ENCODE peak calls at places on chromosome 1, in six cellular contexts. J is M059J, F is iris pigment epithelial cell, D is MG63, T is SK-MEL-5, W is heart left ventricle. I is an unnamed sample.

GRCh38 chr1:226064168-226064815 is 1.8 kb downstream of the H3-3A start:
- DNase-seq in T (peak), W (no peak), D (peak), F (no peak), J (peak), I (no peak)

GRCh38 chr1:71621785-71622184 is 541.0 kb upstream of the ZRANB2 start:
- DNase-seq in W (no peak), F (peak), J (peak), T (no peak), D (no peak), I (peak)

GRCh38 chr1:3907031-3907534 is 7.0 kb upstream of the C1orf174 start:
- DNase-seq in J (no peak), T (peak), D (peak), F (no peak), W (no peak), I (peak)

GRCh38 chr1:248872752-248873408 is 14.0 kb upstream of the ZNF692 start:
- DNase-seq in W (peak), D (peak), T (peak), F (peak), J (peak), I (peak)

GRCh38 chr1:151511636-151512215 is 539 bp downstream of the CGN start:
- DNase-seq in F (no peak), D (peak), W (peak), J (peak), T (peak), I (peak)

GRCh38 chr1:182129398-182129797 is 67.9 kb upstream of the ZNF648 start:
- DNase-seq in T (no peak), W (no peak), D (no peak), J (no peak), F (no peak), I (no peak)

GRCh38 chr1:203089651-203090045 is 3.8 kb upstream of the MYOG start:
- DNase-seq in D (no peak), J (no peak), T (peak), W (no peak), F (no peak), I (no peak)

GRCh38 chr1:1091344-1092148 is 17.4 kb upstream of the RNF223 start:
- DNase-seq in D (no peak), T (no peak), W (no peak), J (no peak), F (no peak), I (no peak)

GRCh38 chr1:52877554-52877953 is 35.0 kb downstream of the ZYG11A start:
- DNase-seq in D (no peak), T (no peak), J (no peak), W (no peak), F (peak), I (no peak)

GRCh38 chr1:94079056-94079990 is 41.6 kb downstream of the ABCA4 start:
- DNase-seq in W (no peak), J (no peak), D (no peak), F (no peak), T (no peak), I (no peak)